ENCODE peak calls at places on chromosomes 3 and 15, in eight cellular contexts. G is pancreas, M is fibroblast of the aortic adventitia, V is cardiac fibroblast, C is AG09309, K is IMR-90, J is transverse colon, X is HFF-Myc. Q is an unnamed sample.

GRCh38 chr3:138396752-138397410 is 37.5 kb upstream of the ESYT3 start:
- DNase-seq in G (no peak), M (no peak), V (no peak), C (no peak), K (no peak), J (no peak), X (no peak), Q (no peak)

GRCh38 chr3:125382323-125382722 is 7.2 kb upstream of the ZNF148 start:
- DNase-seq in G (no peak), M (peak; percentile 61), V (no peak), C (no peak), K (no peak), J (no peak), X (no peak), Q (no peak)

GRCh38 chr15:73560501-73561117 is 72.6 kb downstream of the NPTN start:
- DNase-seq in G (no peak), M (peak; percentile 89), V (peak; percentile 88), C (peak; percentile 40), K (peak; percentile 84), J (no peak), X (peak; percentile 44), Q (peak; percentile 73)

GRCh38 chr3:196988241-196989029 is 19.8 kb upstream of the PIGZ start:
- DNase-seq in G (no peak), M (no peak), V (no peak), C (no peak), K (no peak), J (peak; percentile 51), X (no peak), Q (no peak)

GRCh38 chr15:41573396-41573795 is 14.4 kb downstream of the TYRO3 start:
- DNase-seq in G (no peak), M (no peak), V (no peak), C (no peak), K (no peak), J (no peak), X (no peak), Q (no peak)

GRCh38 chr15:46786886-46787285 is 930.4 kb upstream of the SEMA6D start:
- DNase-seq in G (no peak), M (no peak), V (no peak), C (no peak), K (no peak), J (no peak), X (no peak), Q (peak; percentile 56)

GRCh38 chr3:149199474-149199873 is 22.2 kb downstream of the CP start:
- DNase-seq in G (no peak), M (peak; percentile 16), V (peak; percentile 37), C (no peak), K (peak; percentile 68), J (no peak), X (peak; percentile 17), Q (no peak)

GRCh38 chr15:38176696-38177095 is 75.9 kb upstream of the SPRED1 start:
- DNase-seq in G (no peak), M (peak; percentile 33), V (no peak), C (no peak), K (no peak), J (no peak), X (no peak), Q (no peak)

GRCh38 chr15:57477736-57478522 is 101.6 kb downstream of the CGNL1 start:
- DNase-seq in G (peak; percentile 87), M (no peak), V (no peak), C (no peak), K (no peak), J (no peak), X (no peak), Q (peak; percentile 2)

GRCh38 chr15:59294961-59295741 is 77.5 kb downstream of the MYO1E start:
- DNase-seq in G (no peak), M (peak; percentile 92), V (peak; percentile 95), C (peak; percentile 83), K (peak; percentile 95), J (no peak), X (peak; percentile 72), Q (no peak)

GRCh38 chr3:9876991-9877390 is 3.1 kb downstream of the CIDEC start:
- DNase-seq in G (no peak), M (no peak), V (no peak), C (no peak), K (no peak), J (no peak), X (no peak), Q (no peak)

GRCh38 chr3:112133606-112134334 is 722 bp upstream of the GCSAM start:
- DNase-seq in G (no peak), M (no peak), V (no peak), C (no peak), K (no peak), J (no peak), X (no peak), Q (peak; percentile 69)

GRCh38 chr15:32981536-32981935 is 213.0 kb downstream of the FMN1 start:
- DNase-seq in G (no peak), M (no peak), V (peak; percentile 62), C (no peak), K (peak; percentile 64), J (no peak), X (no peak), Q (no peak)

GRCh38 chr3:37028329-37028728 is 35.0 kb downstream of the MLH1 start:
- DNase-seq in G (no peak), M (no peak), V (no peak), C (no peak), K (no peak), J (no peak), X (no peak), Q (no peak)

GRCh38 chr3:172530101-172530561 is 6.9 kb upstream of the TNFSF10 start:
- DNase-seq in G (no peak), M (no peak), V (no peak), C (no peak), K (no peak), J (no peak), X (no peak), Q (no peak)

GRCh38 chr15:88913017-88913849 is at the start of gene MFGE8:
- DNase-seq in G (peak; percentile 61), M (peak; percentile 48), V (peak; percentile 69), C (peak; percentile 25), K (peak; percentile 72), J (peak; percentile 69), X (no peak), Q (peak; percentile 57)

GRCh38 chr15:41944313-41944940 is 27.9 kb downstream of the EHD4 start:
- DNase-seq in G (no peak), M (peak; percentile 91), V (peak; percentile 94), C (peak; percentile 67), K (peak; percentile 94), J (no peak), X (peak; percentile 97), Q (no peak)

DNA sequence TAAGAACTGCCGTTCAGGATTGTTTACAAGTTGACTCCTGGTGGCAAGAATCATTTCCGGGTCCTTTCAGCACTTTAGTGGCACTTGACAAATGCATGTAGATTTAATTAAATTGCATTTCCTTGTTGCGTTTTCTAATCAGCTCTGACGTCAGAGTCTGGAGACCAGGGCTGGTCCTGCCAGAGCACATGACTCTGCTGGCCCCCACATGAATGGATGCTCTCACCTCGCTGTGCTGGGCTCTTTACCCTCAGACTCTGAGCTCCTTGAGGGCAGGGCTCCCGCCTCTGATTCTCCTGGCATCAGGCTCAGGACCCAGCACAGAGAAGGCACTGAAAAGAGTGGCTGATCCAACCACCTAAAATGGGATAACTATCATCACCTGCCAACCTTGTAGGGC is 69.4 kb downstream of the FEM1B start:
- DNase-seq in G (no peak), M (no peak), V (no peak), C (no peak), K (peak; percentile 32), J (no peak), X (no peak), Q (no peak)
- TF ChIP-seq CTCF in G (no peak), M (no peak), V (no peak), C (no peak), K (no peak), J (no peak), X (no peak), Q (no peak)

DNA sequence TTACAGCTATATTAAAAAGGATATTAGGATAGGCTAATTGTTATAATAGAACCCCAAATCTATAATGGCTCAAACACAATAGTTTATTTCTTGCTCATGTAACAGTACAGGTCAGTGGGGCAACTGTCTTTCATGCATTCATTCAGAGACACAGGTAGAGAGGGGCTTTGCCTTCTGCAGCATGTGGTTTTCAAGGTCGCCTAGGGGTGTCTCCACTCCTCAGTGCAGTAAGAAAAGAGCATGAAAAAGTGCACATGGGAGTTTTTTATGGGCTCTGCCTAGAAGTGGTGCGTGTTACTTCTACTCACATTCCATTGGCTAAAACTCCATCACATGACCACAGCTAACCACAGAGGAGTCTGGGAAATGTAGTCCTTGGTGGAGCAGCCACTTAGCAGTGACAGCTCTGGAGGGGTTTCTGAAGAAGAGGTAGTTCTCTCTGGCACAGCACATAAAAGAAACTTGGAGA is 1.8 kb downstream of the ZBTB38 start:
- DNase-seq in G (peak; percentile 68), M (peak; percentile 96), V (peak; percentile 94), C (peak; percentile 63), K (peak; percentile 90), J (peak; percentile 50), X (peak; percentile 92), Q (peak; percentile 97)
- TF ChIP-seq CTCF in G (no peak), M (peak; percentile 52), V (peak; percentile 19), C (no peak), K (peak; percentile 36), J (peak; percentile 36), X (no peak), Q (peak; percentile 47)

GRCh38 chr3:167872941-167873340 is 137.4 kb downstream of the SERPINI1 start:
- DNase-seq in G (no peak), M (no peak), V (no peak), C (no peak), K (no peak), J (no peak), X (no peak), Q (no peak)
- TF ChIP-seq CTCF in G (no peak), M (peak; percentile 18), V (peak; percentile 22), C (no peak), K (peak; percentile 19), J (no peak), X (no peak), Q (no peak)

GRCh38 chr3:194339356-194339755 is 11.8 kb downstream of the CPN2 start:
- DNase-seq in G (no peak), M (no peak), V (no peak), C (no peak), K (no peak), J (no peak), X (no peak), Q (no peak)
- TF ChIP-seq CTCF in G (no peak), M (no peak), V (peak; percentile 1), C (no peak), K (no peak), J (no peak), X (no peak), Q (no peak)

DNA sequence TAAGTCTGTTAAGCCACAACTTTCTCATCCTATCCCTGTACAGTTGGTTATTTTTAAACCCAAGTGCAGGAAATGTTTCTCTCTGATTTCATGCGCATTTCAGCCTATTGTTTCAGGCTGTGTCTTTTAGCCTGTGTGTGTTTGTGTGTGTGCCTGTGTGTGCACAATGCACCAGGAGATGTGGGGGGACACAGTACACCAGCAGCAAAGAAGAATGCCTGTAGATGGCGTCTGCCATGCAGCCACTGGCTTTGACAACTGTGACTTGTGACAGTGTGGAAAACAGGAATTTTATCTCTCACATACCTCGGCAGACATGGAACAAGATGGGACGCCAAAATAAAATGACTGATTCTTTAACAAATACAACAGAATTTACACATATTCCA is 43.6 kb upstream of the PLXNA1 start:
- DNase-seq in G (no peak), M (peak; percentile 17), V (no peak), C (no peak), K (no peak), J (no peak), X (no peak), Q (no peak)
- TF ChIP-seq CTCF in G (no peak), M (no peak), V (peak; percentile 17), C (no peak), K (no peak), J (no peak), X (no peak), Q (no peak)

GRCh38 chr15:97013491-97013890 is 683.0 kb downstream of the NR2F2 start:
- DNase-seq in G (no peak), M (no peak), V (no peak), C (no peak), K (no peak), J (no peak), X (no peak), Q (no peak)
- TF ChIP-seq CTCF in G (no peak), M (no peak), V (no peak), C (no peak), K (no peak), J (no peak), X (no peak), Q (no peak)

Q was measured in GM12865.